ENCODE peak calls at places on chromosomes 13 and 19, in ten cellular contexts. One of them, this sample, is unnamed.

GRCh38 chr13:97189943-97190342 is 32.2 kb upstream of the MBNL2 start:
- DNase-seq in stimulated activated CD8-positive, alpha-beta memory T cell treated with anti-CD3 and anti-CD28 coated beads, Interleukin-15, amount 100 ng/mL, for 24 hours: no peak
- DNase-seq in neural crest cell: no peak
- DNase-seq in foreskin fibroblast: no peak
- DNase-seq in IMR-90: no peak
- DNase-seq in NCI-H748 treated with DMSO at 0.1 percent for 48 hours: no peak
- DNase-seq in CD8-positive, alpha-beta T cell: no peak
- DNase-seq in stimulated activated naive CD8-positive, alpha-beta T cell treated with anti-CD3 and anti-CD28 coated beads, Interleukin-15, Interleukin-2, amounts not matched to agents 100 U/mL and 50 U/mL, for 24 hours: no peak
- DNase-seq in effector memory CD4-positive, alpha-beta T cell: no peak
- DNase-seq in activated CD4-positive, alpha-beta T cell treated with anti-CD3 and anti-CD28 coated beads, Interleukin-2, amount 50 U/mL, for 1 hour: no peak
- DNase-seq in this sample: no peak

GRCh38 chr13:113192902-113193301 is 15.6 kb downstream of the PCID2 start:
- DNase-seq in stimulated activated CD8-positive, alpha-beta memory T cell treated with anti-CD3 and anti-CD28 coated beads, Interleukin-15, amount 100 ng/mL, for 24 hours: no peak
- DNase-seq in neural crest cell: no peak
- DNase-seq in foreskin fibroblast: peak
- DNase-seq in IMR-90: peak
- DNase-seq in NCI-H748 treated with DMSO at 0.1 percent for 48 hours: no peak
- DNase-seq in CD8-positive, alpha-beta T cell: no peak
- DNase-seq in stimulated activated naive CD8-positive, alpha-beta T cell treated with anti-CD3 and anti-CD28 coated beads, Interleukin-15, Interleukin-2, amounts not matched to agents 100 U/mL and 50 U/mL, for 24 hours: no peak
- DNase-seq in effector memory CD4-positive, alpha-beta T cell: no peak
- DNase-seq in activated CD4-positive, alpha-beta T cell treated with anti-CD3 and anti-CD28 coated beads, Interleukin-2, amount 50 U/mL, for 1 hour: no peak
- DNase-seq in this sample: no peak

GRCh38 chr13:41854758-41855157 is 106.2 kb downstream of the VWA8 start:
- DNase-seq in stimulated activated CD8-positive, alpha-beta memory T cell treated with anti-CD3 and anti-CD28 coated beads, Interleukin-15, amount 100 ng/mL, for 24 hours: no peak
- DNase-seq in neural crest cell: no peak
- DNase-seq in foreskin fibroblast: no peak
- DNase-seq in IMR-90: peak
- DNase-seq in NCI-H748 treated with DMSO at 0.1 percent for 48 hours: no peak
- DNase-seq in CD8-positive, alpha-beta T cell: no peak
- DNase-seq in stimulated activated naive CD8-positive, alpha-beta T cell treated with anti-CD3 and anti-CD28 coated beads, Interleukin-15, Interleukin-2, amounts not matched to agents 100 U/mL and 50 U/mL, for 24 hours: no peak
- DNase-seq in effector memory CD4-positive, alpha-beta T cell: no peak
- DNase-seq in activated CD4-positive, alpha-beta T cell treated with anti-CD3 and anti-CD28 coated beads, Interleukin-2, amount 50 U/mL, for 1 hour: no peak
- DNase-seq in this sample: no peak

GRCh38 chr19:11963566-11964355 is 1.1 kb upstream of the ZNF763 start:
- DNase-seq in stimulated activated CD8-positive, alpha-beta memory T cell treated with anti-CD3 and anti-CD28 coated beads, Interleukin-15, amount 100 ng/mL, for 24 hours: peak
- DNase-seq in neural crest cell: peak
- DNase-seq in foreskin fibroblast: peak
- DNase-seq in IMR-90: peak
- DNase-seq in NCI-H748 treated with DMSO at 0.1 percent for 48 hours: peak
- DNase-seq in CD8-positive, alpha-beta T cell: peak
- DNase-seq in stimulated activated naive CD8-positive, alpha-beta T cell treated with anti-CD3 and anti-CD28 coated beads, Interleukin-15, Interleukin-2, amounts not matched to agents 100 U/mL and 50 U/mL, for 24 hours: peak
- DNase-seq in effector memory CD4-positive, alpha-beta T cell: peak
- DNase-seq in activated CD4-positive, alpha-beta T cell treated with anti-CD3 and anti-CD28 coated beads, Interleukin-2, amount 50 U/mL, for 1 hour: peak
- DNase-seq in this sample: peak

GRCh38 chr13:38417727-38418126 is 68.1 kb downstream of the UFM1 start:
- DNase-seq in stimulated activated CD8-positive, alpha-beta memory T cell treated with anti-CD3 and anti-CD28 coated beads, Interleukin-15, amount 100 ng/mL, for 24 hours: no peak
- DNase-seq in neural crest cell: no peak
- DNase-seq in foreskin fibroblast: no peak
- DNase-seq in IMR-90: peak
- DNase-seq in NCI-H748 treated with DMSO at 0.1 percent for 48 hours: no peak
- DNase-seq in CD8-positive, alpha-beta T cell: no peak
- DNase-seq in stimulated activated naive CD8-positive, alpha-beta T cell treated with anti-CD3 and anti-CD28 coated beads, Interleukin-15, Interleukin-2, amounts not matched to agents 100 U/mL and 50 U/mL, for 24 hours: no peak
- DNase-seq in effector memory CD4-positive, alpha-beta T cell: no peak
- DNase-seq in activated CD4-positive, alpha-beta T cell treated with anti-CD3 and anti-CD28 coated beads, Interleukin-2, amount 50 U/mL, for 1 hour: no peak
- DNase-seq in this sample: no peak

GRCh38 chr19:609001-609340 is 19.3 kb downstream of the HCN2 start:
- DNase-seq in stimulated activated CD8-positive, alpha-beta memory T cell treated with anti-CD3 and anti-CD28 coated beads, Interleukin-15, amount 100 ng/mL, for 24 hours: no peak
- DNase-seq in neural crest cell: no peak
- DNase-seq in foreskin fibroblast: no peak
- DNase-seq in IMR-90: no peak
- DNase-seq in NCI-H748 treated with DMSO at 0.1 percent for 48 hours: no peak
- DNase-seq in CD8-positive, alpha-beta T cell: no peak
- DNase-seq in stimulated activated naive CD8-positive, alpha-beta T cell treated with anti-CD3 and anti-CD28 coated beads, Interleukin-15, Interleukin-2, amounts not matched to agents 100 U/mL and 50 U/mL, for 24 hours: no peak
- DNase-seq in effector memory CD4-positive, alpha-beta T cell: no peak
- DNase-seq in activated CD4-positive, alpha-beta T cell treated with anti-CD3 and anti-CD28 coated beads, Interleukin-2, amount 50 U/mL, for 1 hour: no peak
- DNase-seq in this sample: peak

GRCh38 chr19:45591004-45591637 is 6.5 kb upstream of the OPA3 start:
- DNase-seq in stimulated activated CD8-positive, alpha-beta memory T cell treated with anti-CD3 and anti-CD28 coated beads, Interleukin-15, amount 100 ng/mL, for 24 hours: no peak
- DNase-seq in neural crest cell: peak
- DNase-seq in foreskin fibroblast: no peak
- DNase-seq in IMR-90: peak
- DNase-seq in NCI-H748 treated with DMSO at 0.1 percent for 48 hours: no peak
- DNase-seq in CD8-positive, alpha-beta T cell: peak
- DNase-seq in stimulated activated naive CD8-positive, alpha-beta T cell treated with anti-CD3 and anti-CD28 coated beads, Interleukin-15, Interleukin-2, amounts not matched to agents 100 U/mL and 50 U/mL, for 24 hours: peak
- DNase-seq in effector memory CD4-positive, alpha-beta T cell: no peak
- DNase-seq in activated CD4-positive, alpha-beta T cell treated with anti-CD3 and anti-CD28 coated beads, Interleukin-2, amount 50 U/mL, for 1 hour: peak
- DNase-seq in this sample: peak

GRCh38 chr19:35404879-35405622 is 34.2 kb downstream of the GPR42 start:
- DNase-seq in stimulated activated CD8-positive, alpha-beta memory T cell treated with anti-CD3 and anti-CD28 coated beads, Interleukin-15, amount 100 ng/mL, for 24 hours: no peak
- DNase-seq in neural crest cell: no peak
- DNase-seq in foreskin fibroblast: peak
- DNase-seq in IMR-90: peak
- DNase-seq in NCI-H748 treated with DMSO at 0.1 percent for 48 hours: no peak
- DNase-seq in CD8-positive, alpha-beta T cell: no peak
- DNase-seq in stimulated activated naive CD8-positive, alpha-beta T cell treated with anti-CD3 and anti-CD28 coated beads, Interleukin-15, Interleukin-2, amounts not matched to agents 100 U/mL and 50 U/mL, for 24 hours: peak
- DNase-seq in effector memory CD4-positive, alpha-beta T cell: no peak
- DNase-seq in activated CD4-positive, alpha-beta T cell treated with anti-CD3 and anti-CD28 coated beads, Interleukin-2, amount 50 U/mL, for 1 hour: no peak
- DNase-seq in this sample: no peak

GRCh38 chr13:47628666-47629065 is 372.4 kb downstream of the SUCLA2 start:
- DNase-seq in stimulated activated CD8-positive, alpha-beta memory T cell treated with anti-CD3 and anti-CD28 coated beads, Interleukin-15, amount 100 ng/mL, for 24 hours: no peak
- DNase-seq in neural crest cell: no peak
- DNase-seq in foreskin fibroblast: peak
- DNase-seq in IMR-90: peak
- DNase-seq in NCI-H748 treated with DMSO at 0.1 percent for 48 hours: no peak
- DNase-seq in CD8-positive, alpha-beta T cell: no peak
- DNase-seq in stimulated activated naive CD8-positive, alpha-beta T cell treated with anti-CD3 and anti-CD28 coated beads, Interleukin-15, Interleukin-2, amounts not matched to agents 100 U/mL and 50 U/mL, for 24 hours: no peak
- DNase-seq in effector memory CD4-positive, alpha-beta T cell: no peak
- DNase-seq in activated CD4-positive, alpha-beta T cell treated with anti-CD3 and anti-CD28 coated beads, Interleukin-2, amount 50 U/mL, for 1 hour: no peak
- DNase-seq in this sample: no peak

GRCh38 chr13:49997935-49998334 is 1.1 kb downstream of the TRIM13 start:
- DNase-seq in stimulated activated CD8-positive, alpha-beta memory T cell treated with anti-CD3 and anti-CD28 coated beads, Interleukin-15, amount 100 ng/mL, for 24 hours: no peak
- DNase-seq in neural crest cell: no peak
- DNase-seq in foreskin fibroblast: no peak
- DNase-seq in IMR-90: no peak
- DNase-seq in NCI-H748 treated with DMSO at 0.1 percent for 48 hours: peak
- DNase-seq in CD8-positive, alpha-beta T cell: no peak
- DNase-seq in stimulated activated naive CD8-positive, alpha-beta T cell treated with anti-CD3 and anti-CD28 coated beads, Interleukin-15, Interleukin-2, amounts not matched to agents 100 U/mL and 50 U/mL, for 24 hours: no peak
- DNase-seq in effector memory CD4-positive, alpha-beta T cell: no peak
- DNase-seq in activated CD4-positive, alpha-beta T cell treated with anti-CD3 and anti-CD28 coated beads, Interleukin-2, amount 50 U/mL, for 1 hour: no peak
- DNase-seq in this sample: no peak

GRCh38 chr19:10916602-10917001 is 11.8 kb downstream of the YIPF2 start:
- DNase-seq in stimulated activated CD8-positive, alpha-beta memory T cell treated with anti-CD3 and anti-CD28 coated beads, Interleukin-15, amount 100 ng/mL, for 24 hours: no peak
- DNase-seq in neural crest cell: no peak
- DNase-seq in foreskin fibroblast: no peak
- DNase-seq in IMR-90: no peak
- DNase-seq in NCI-H748 treated with DMSO at 0.1 percent for 48 hours: no peak
- DNase-seq in CD8-positive, alpha-beta T cell: no peak
- DNase-seq in stimulated activated naive CD8-positive, alpha-beta T cell treated with anti-CD3 and anti-CD28 coated beads, Interleukin-15, Interleukin-2, amounts not matched to agents 100 U/mL and 50 U/mL, for 24 hours: no peak
- DNase-seq in effector memory CD4-positive, alpha-beta T cell: no peak
- DNase-seq in activated CD4-positive, alpha-beta T cell treated with anti-CD3 and anti-CD28 coated beads, Interleukin-2, amount 50 U/mL, for 1 hour: no peak
- DNase-seq in this sample: no peak

GRCh38 chr19:1424182-1424955 is 13.8 kb upstream of the RPS15 start:
- DNase-seq in stimulated activated CD8-positive, alpha-beta memory T cell treated with anti-CD3 and anti-CD28 coated beads, Interleukin-15, amount 100 ng/mL, for 24 hours: no peak
- DNase-seq in neural crest cell: no peak
- DNase-seq in foreskin fibroblast: no peak
- DNase-seq in IMR-90: no peak
- DNase-seq in NCI-H748 treated with DMSO at 0.1 percent for 48 hours: no peak
- DNase-seq in CD8-positive, alpha-beta T cell: no peak
- DNase-seq in stimulated activated naive CD8-positive, alpha-beta T cell treated with anti-CD3 and anti-CD28 coated beads, Interleukin-15, Interleukin-2, amounts not matched to agents 100 U/mL and 50 U/mL, for 24 hours: no peak
- DNase-seq in effector memory CD4-positive, alpha-beta T cell: no peak
- DNase-seq in activated CD4-positive, alpha-beta T cell treated with anti-CD3 and anti-CD28 coated beads, Interleukin-2, amount 50 U/mL, for 1 hour: no peak
- DNase-seq in this sample: no peak

GRCh38 chr19:35291259-35291658 is 702 bp upstream of the MAG start:
- DNase-seq in stimulated activated CD8-positive, alpha-beta memory T cell treated with anti-CD3 and anti-CD28 coated beads, Interleukin-15, amount 100 ng/mL, for 24 hours: no peak
- DNase-seq in neural crest cell: no peak
- DNase-seq in foreskin fibroblast: no peak
- DNase-seq in IMR-90: no peak
- DNase-seq in NCI-H748 treated with DMSO at 0.1 percent for 48 hours: no peak
- DNase-seq in CD8-positive, alpha-beta T cell: no peak
- DNase-seq in stimulated activated naive CD8-positive, alpha-beta T cell treated with anti-CD3 and anti-CD28 coated beads, Interleukin-15, Interleukin-2, amounts not matched to agents 100 U/mL and 50 U/mL, for 24 hours: no peak
- DNase-seq in effector memory CD4-positive, alpha-beta T cell: no peak
- DNase-seq in activated CD4-positive, alpha-beta T cell treated with anti-CD3 and anti-CD28 coated beads, Interleukin-2, amount 50 U/mL, for 1 hour: no peak
- DNase-seq in this sample: no peak

GRCh38 chr19:3403489-3404323 is 37.3 kb downstream of the NFIC start:
- DNase-seq in stimulated activated CD8-positive, alpha-beta memory T cell treated with anti-CD3 and anti-CD28 coated beads, Interleukin-15, amount 100 ng/mL, for 24 hours: no peak
- DNase-seq in neural crest cell: no peak
- DNase-seq in foreskin fibroblast: peak
- DNase-seq in IMR-90: peak
- DNase-seq in NCI-H748 treated with DMSO at 0.1 percent for 48 hours: no peak
- DNase-seq in CD8-positive, alpha-beta T cell: no peak
- DNase-seq in stimulated activated naive CD8-positive, alpha-beta T cell treated with anti-CD3 and anti-CD28 coated beads, Interleukin-15, Interleukin-2, amounts not matched to agents 100 U/mL and 50 U/mL, for 24 hours: no peak
- DNase-seq in effector memory CD4-positive, alpha-beta T cell: no peak
- DNase-seq in activated CD4-positive, alpha-beta T cell treated with anti-CD3 and anti-CD28 coated beads, Interleukin-2, amount 50 U/mL, for 1 hour: no peak
- DNase-seq in this sample: peak

GRCh38 chr13:91406619-91407018 is 8.2 kb downstream of the GPC5 start:
- DNase-seq in stimulated activated CD8-positive, alpha-beta memory T cell treated with anti-CD3 and anti-CD28 coated beads, Interleukin-15, amount 100 ng/mL, for 24 hours: no peak
- DNase-seq in neural crest cell: peak
- DNase-seq in foreskin fibroblast: no peak
- DNase-seq in IMR-90: peak
- DNase-seq in NCI-H748 treated with DMSO at 0.1 percent for 48 hours: peak
- DNase-seq in CD8-positive, alpha-beta T cell: peak
- DNase-seq in stimulated activated naive CD8-positive, alpha-beta T cell treated with anti-CD3 and anti-CD28 coated beads, Interleukin-15, Interleukin-2, amounts not matched to agents 100 U/mL and 50 U/mL, for 24 hours: peak
- DNase-seq in effector memory CD4-positive, alpha-beta T cell: no peak
- DNase-seq in activated CD4-positive, alpha-beta T cell treated with anti-CD3 and anti-CD28 coated beads, Interleukin-2, amount 50 U/mL, for 1 hour: no peak
- DNase-seq in this sample: peak

GRCh38 chr13:33403807-33404362 is 118.3 kb upstream of the STARD13 start:
- DNase-seq in stimulated activated CD8-positive, alpha-beta memory T cell treated with anti-CD3 and anti-CD28 coated beads, Interleukin-15, amount 100 ng/mL, for 24 hours: no peak
- DNase-seq in neural crest cell: no peak
- DNase-seq in foreskin fibroblast: no peak
- DNase-seq in IMR-90: no peak
- DNase-seq in NCI-H748 treated with DMSO at 0.1 percent for 48 hours: no peak
- DNase-seq in CD8-positive, alpha-beta T cell: no peak
- DNase-seq in stimulated activated naive CD8-positive, alpha-beta T cell treated with anti-CD3 and anti-CD28 coated beads, Interleukin-15, Interleukin-2, amounts not matched to agents 100 U/mL and 50 U/mL, for 24 hours: no peak
- DNase-seq in effector memory CD4-positive, alpha-beta T cell: no peak
- DNase-seq in activated CD4-positive, alpha-beta T cell treated with anti-CD3 and anti-CD28 coated beads, Interleukin-2, amount 50 U/mL, for 1 hour: no peak
- DNase-seq in this sample: no peak

GRCh38 chr19:5805465-5806132 is 732 bp downstream of the NRTN start:
- DNase-seq in stimulated activated CD8-positive, alpha-beta memory T cell treated with anti-CD3 and anti-CD28 coated beads, Interleukin-15, amount 100 ng/mL, for 24 hours: no peak
- DNase-seq in neural crest cell: peak
- DNase-seq in foreskin fibroblast: no peak
- DNase-seq in IMR-90: peak
- DNase-seq in NCI-H748 treated with DMSO at 0.1 percent for 48 hours: peak
- DNase-seq in CD8-positive, alpha-beta T cell: peak
- DNase-seq in stimulated activated naive CD8-positive, alpha-beta T cell treated with anti-CD3 and anti-CD28 coated beads, Interleukin-15, Interleukin-2, amounts not matched to agents 100 U/mL and 50 U/mL, for 24 hours: peak
- DNase-seq in effector memory CD4-positive, alpha-beta T cell: peak
- DNase-seq in activated CD4-positive, alpha-beta T cell treated with anti-CD3 and anti-CD28 coated beads, Interleukin-2, amount 50 U/mL, for 1 hour: peak
- DNase-seq in this sample: peak

GRCh38 chr13:28716511-28716910 is 2.3 kb downstream of the SLC46A3 start:
- DNase-seq in stimulated activated CD8-positive, alpha-beta memory T cell treated with anti-CD3 and anti-CD28 coated beads, Interleukin-15, amount 100 ng/mL, for 24 hours: no peak
- DNase-seq in neural crest cell: no peak
- DNase-seq in foreskin fibroblast: peak
- DNase-seq in IMR-90: peak
- DNase-seq in NCI-H748 treated with DMSO at 0.1 percent for 48 hours: no peak
- DNase-seq in CD8-positive, alpha-beta T cell: no peak
- DNase-seq in stimulated activated naive CD8-positive, alpha-beta T cell treated with anti-CD3 and anti-CD28 coated beads, Interleukin-15, Interleukin-2, amounts not matched to agents 100 U/mL and 50 U/mL, for 24 hours: no peak
- DNase-seq in effector memory CD4-positive, alpha-beta T cell: no peak
- DNase-seq in activated CD4-positive, alpha-beta T cell treated with anti-CD3 and anti-CD28 coated beads, Interleukin-2, amount 50 U/mL, for 1 hour: no peak
- DNase-seq in this sample: no peak

GRCh38 chr13:72983085-72983768 is 75.6 kb upstream of the KLF5 start:
- DNase-seq in stimulated activated CD8-positive, alpha-beta memory T cell treated with anti-CD3 and anti-CD28 coated beads, Interleukin-15, amount 100 ng/mL, for 24 hours: no peak
- DNase-seq in neural crest cell: no peak
- DNase-seq in foreskin fibroblast: peak
- DNase-seq in IMR-90: peak
- DNase-seq in NCI-H748 treated with DMSO at 0.1 percent for 48 hours: no peak
- DNase-seq in CD8-positive, alpha-beta T cell: no peak
- DNase-seq in stimulated activated naive CD8-positive, alpha-beta T cell treated with anti-CD3 and anti-CD28 coated beads, Interleukin-15, Interleukin-2, amounts not matched to agents 100 U/mL and 50 U/mL, for 24 hours: no peak
- DNase-seq in effector memory CD4-positive, alpha-beta T cell: no peak
- DNase-seq in activated CD4-positive, alpha-beta T cell treated with anti-CD3 and anti-CD28 coated beads, Interleukin-2, amount 50 U/mL, for 1 hour: no peak
- DNase-seq in this sample: peak

GRCh38 chr13:109867766-109868165 is 81.4 kb upstream of the IRS2 start:
- DNase-seq in stimulated activated CD8-positive, alpha-beta memory T cell treated with anti-CD3 and anti-CD28 coated beads, Interleukin-15, amount 100 ng/mL, for 24 hours: no peak
- DNase-seq in neural crest cell: no peak
- DNase-seq in foreskin fibroblast: no peak
- DNase-seq in IMR-90: no peak
- DNase-seq in NCI-H748 treated with DMSO at 0.1 percent for 48 hours: no peak
- DNase-seq in CD8-positive, alpha-beta T cell: no peak
- DNase-seq in stimulated activated naive CD8-positive, alpha-beta T cell treated with anti-CD3 and anti-CD28 coated beads, Interleukin-15, Interleukin-2, amounts not matched to agents 100 U/mL and 50 U/mL, for 24 hours: no peak
- DNase-seq in effector memory CD4-positive, alpha-beta T cell: no peak
- DNase-seq in activated CD4-positive, alpha-beta T cell treated with anti-CD3 and anti-CD28 coated beads, Interleukin-2, amount 50 U/mL, for 1 hour: no peak
- DNase-seq in this sample: no peak

GRCh38 chr19:44164327-44164672 is 600 bp upstream of the ZNF226 start:
- DNase-seq in stimulated activated CD8-positive, alpha-beta memory T cell treated with anti-CD3 and anti-CD28 coated beads, Interleukin-15, amount 100 ng/mL, for 24 hours: no peak
- DNase-seq in neural crest cell: no peak
- DNase-seq in foreskin fibroblast: no peak
- DNase-seq in IMR-90: no peak
- DNase-seq in NCI-H748 treated with DMSO at 0.1 percent for 48 hours: no peak
- DNase-seq in CD8-positive, alpha-beta T cell: no peak
- DNase-seq in stimulated activated naive CD8-positive, alpha-beta T cell treated with anti-CD3 and anti-CD28 coated beads, Interleukin-15, Interleukin-2, amounts not matched to agents 100 U/mL and 50 U/mL, for 24 hours: no peak
- DNase-seq in effector memory CD4-positive, alpha-beta T cell: no peak
- DNase-seq in activated CD4-positive, alpha-beta T cell treated with anti-CD3 and anti-CD28 coated beads, Interleukin-2, amount 50 U/mL, for 1 hour: no peak
- DNase-seq in this sample: no peak

GRCh38 chr19:16957151-16957662 is 68.4 kb downstream of the F2RL3 start:
- DNase-seq in stimulated activated CD8-positive, alpha-beta memory T cell treated with anti-CD3 and anti-CD28 coated beads, Interleukin-15, amount 100 ng/mL, for 24 hours: no peak
- DNase-seq in neural crest cell: no peak
- DNase-seq in foreskin fibroblast: no peak
- DNase-seq in IMR-90: no peak
- DNase-seq in NCI-H748 treated with DMSO at 0.1 percent for 48 hours: no peak
- DNase-seq in CD8-positive, alpha-beta T cell: no peak
- DNase-seq in stimulated activated naive CD8-positive, alpha-beta T cell treated with anti-CD3 and anti-CD28 coated beads, Interleukin-15, Interleukin-2, amounts not matched to agents 100 U/mL and 50 U/mL, for 24 hours: no peak
- DNase-seq in effector memory CD4-positive, alpha-beta T cell: no peak
- DNase-seq in activated CD4-positive, alpha-beta T cell treated with anti-CD3 and anti-CD28 coated beads, Interleukin-2, amount 50 U/mL, for 1 hour: no peak
- DNase-seq in this sample: no peak

GRCh38 chr19:37706052-37706605 is 13.4 kb downstream of the ZNF607 start:
- DNase-seq in stimulated activated CD8-positive, alpha-beta memory T cell treated with anti-CD3 and anti-CD28 coated beads, Interleukin-15, amount 100 ng/mL, for 24 hours: no peak
- DNase-seq in neural crest cell: no peak
- DNase-seq in foreskin fibroblast: no peak
- DNase-seq in IMR-90: no peak
- DNase-seq in NCI-H748 treated with DMSO at 0.1 percent for 48 hours: no peak
- DNase-seq in CD8-positive, alpha-beta T cell: no peak
- DNase-seq in stimulated activated naive CD8-positive, alpha-beta T cell treated with anti-CD3 and anti-CD28 coated beads, Interleukin-15, Interleukin-2, amounts not matched to agents 100 U/mL and 50 U/mL, for 24 hours: no peak
- DNase-seq in effector memory CD4-positive, alpha-beta T cell: no peak
- DNase-seq in activated CD4-positive, alpha-beta T cell treated with anti-CD3 and anti-CD28 coated beads, Interleukin-2, amount 50 U/mL, for 1 hour: no peak
- DNase-seq in this sample: no peak

This sample was measured in Peyer's patch.